ENCODE peak calls at places on chromosomes 6 and 20, in eight cellular contexts. U is fibroblast of the aortic adventitia; M is mammary epithelial cell; T is stimulated activated CD4-positive, alpha-beta T cell treated with anti-CD3 and anti-CD28 coated beads, Interleukin-1b, Interleukin-23, amount 100 ng/mL, for 1 hour; O is epithelial cell of esophagus; L is NCI-H2081; C is hypothalamus; P is RPMI7951. V is an unnamed sample.

GRCh38 chr20:517221-517620 is 26.4 kb downstream of the CSNK2A1 start:
- DNase-seq in U (peak), M (no peak), T (no peak), O (no peak), L (no peak), C (no peak), P (no peak), V (no peak)

GRCh38 chr6:81075974-81076373 is 676.5 kb downstream of the TENT5A start:
- DNase-seq in U (peak), M (no peak), T (no peak), O (peak), L (peak), C (no peak), P (no peak), V (peak)

GRCh38 chr6:151494235-151494950 is 576 bp downstream of the CCDC170 start:
- DNase-seq in U (peak), M (peak), T (no peak), O (peak), L (peak), C (peak), P (no peak), V (peak)

GRCh38 chr6:60679175-60679574 is 1606.8 kb downstream of the KHDRBS2 start:
- DNase-seq in U (no peak), M (no peak), T (no peak), O (no peak), L (no peak), C (no peak), P (no peak), V (no peak)

GRCh38 chr20:10635476-10636208 is 38.2 kb downstream of the JAG1 start:
- DNase-seq in U (no peak), M (peak), T (no peak), O (peak), L (no peak), C (no peak), P (no peak), V (no peak)

GRCh38 chr6:154824076-154824475 is 90.9 kb downstream of the SCAF8 start:
- DNase-seq in U (no peak), M (no peak), T (no peak), O (no peak), L (peak), C (no peak), P (peak), V (no peak)

GRCh38 chr6:71879016-71879415 is 7.3 kb upstream of the RIMS1 start:
- DNase-seq in U (peak), M (no peak), T (no peak), O (no peak), L (no peak), C (no peak), P (no peak), V (no peak)

GRCh38 chr6:79946242-79946641 is 1.1 kb downstream of the ELOVL4 start:
- DNase-seq in U (peak), M (peak), T (no peak), O (peak), L (peak), C (peak), P (peak), V (peak)

GRCh38 chr20:59003836-59004492 is 3.1 kb downstream of the CTSZ start:
- DNase-seq in U (no peak), M (no peak), T (no peak), O (no peak), L (no peak), C (no peak), P (no peak), V (no peak)

GRCh38 chr20:20820780-20821495 is 108.5 kb upstream of the RALGAPA2 start:
- DNase-seq in U (no peak), M (no peak), T (no peak), O (no peak), L (peak), C (peak), P (peak), V (no peak)

GRCh38 chr20:63539441-63540370 is 2.5 kb upstream of the PTK6 start:
- DNase-seq in U (no peak), M (no peak), T (no peak), O (no peak), L (no peak), C (no peak), P (no peak), V (no peak)

GRCh38 chr6:161476711-161477110 is 202.8 kb upstream of the AGPAT4 start:
- DNase-seq in U (peak), M (peak), T (no peak), O (no peak), L (no peak), C (no peak), P (no peak), V (no peak)

GRCh38 chr6:83852528-83853177 is 507 bp upstream of the RIPPLY2 start:
- DNase-seq in U (no peak), M (no peak), T (no peak), O (no peak), L (peak), C (no peak), P (no peak), V (no peak)

GRCh38 chr6:166237611-166238010 is 70.0 kb upstream of the TBXT start:
- DNase-seq in U (peak), M (no peak), T (no peak), O (no peak), L (no peak), C (no peak), P (no peak), V (no peak)

GRCh38 chr6:156752666-156753301 is 24.4 kb upstream of the ARID1B start:
- DNase-seq in U (no peak), M (no peak), T (no peak), O (no peak), L (no peak), C (no peak), P (no peak), V (no peak)

GRCh38 chr6:10269814-10270472 is 144.9 kb downstream of the TFAP2A start:
- DNase-seq in U (no peak), M (peak), T (no peak), O (peak), L (no peak), C (no peak), P (peak), V (peak)

GRCh38 chr6:10465633-10466499 is 51.0 kb upstream of the TFAP2A start:
- DNase-seq in U (peak), M (peak), T (no peak), O (peak), L (peak), C (no peak), P (peak), V (peak)